ENCODE peak calls at places on chromosome 14, in six cellular contexts. One of them, this sample, is unnamed.

GRCh38 chr14:87630808-87631207 is 362.2 kb downstream of the GALC start:
- DNase-seq in K562: no peak
- DNase-seq in SK-N-SH: no peak
- DNase-seq in H1: no peak
- DNase-seq in HCT116: no peak
- DNase-seq in HepG2: no peak
- DNase-seq in this sample: no peak

GRCh38 chr14:37594238-37594915 is 672 bp downstream of the FOXA1 start:
- DNase-seq in K562: peak
- DNase-seq in SK-N-SH: peak
- DNase-seq in H1: peak
- DNase-seq in HCT116: peak
- DNase-seq in HepG2: peak
- DNase-seq in this sample: no peak

GRCh38 chr14:49982522-49982951 is 89.7 kb downstream of the ARF6 start:
- DNase-seq in K562: no peak
- DNase-seq in SK-N-SH: no peak
- DNase-seq in H1: no peak
- DNase-seq in HCT116: no peak
- DNase-seq in HepG2: no peak
- DNase-seq in this sample: no peak

GRCh38 chr14:75875958-75876357 is 105.8 kb downstream of the TGFB3 start:
- DNase-seq in K562: peak
- DNase-seq in SK-N-SH: no peak
- DNase-seq in H1: no peak
- DNase-seq in HCT116: no peak
- DNase-seq in HepG2: no peak
- DNase-seq in this sample: peak

GRCh38 chr14:71704210-71704609 is 228.0 kb upstream of the RGS6 start:
- DNase-seq in K562: no peak
- DNase-seq in SK-N-SH: no peak
- DNase-seq in H1: no peak
- DNase-seq in HCT116: no peak
- DNase-seq in HepG2: no peak
- DNase-seq in this sample: no peak

GRCh38 chr14:100712490-100712889 is 14.2 kb upstream of the DLK1 start:
- DNase-seq in K562: no peak
- DNase-seq in SK-N-SH: no peak
- DNase-seq in H1: no peak
- DNase-seq in HCT116: no peak
- DNase-seq in HepG2: no peak
- DNase-seq in this sample: no peak

GRCh38 chr14:55136868-55137785 is 8.1 kb downstream of the LGALS3 start:
- DNase-seq in K562: no peak
- DNase-seq in SK-N-SH: peak
- DNase-seq in H1: no peak
- DNase-seq in HCT116: no peak
- DNase-seq in HepG2: no peak
- DNase-seq in this sample: no peak

GRCh38 chr14:103384450-103385152 is 614 bp upstream of the MARK3 start:
- DNase-seq in K562: no peak
- DNase-seq in SK-N-SH: no peak
- DNase-seq in H1: no peak
- DNase-seq in HCT116: no peak
- DNase-seq in HepG2: no peak
- DNase-seq in this sample: no peak

GRCh38 chr14:39050389-39050788 is 52.6 kb downstream of the SEC23A start:
- DNase-seq in K562: no peak
- DNase-seq in SK-N-SH: no peak
- DNase-seq in H1: no peak
- DNase-seq in HCT116: no peak
- DNase-seq in HepG2: no peak
- DNase-seq in this sample: no peak

GRCh38 chr14:80426686-80427085 is 215.4 kb upstream of the DIO2 start:
- DNase-seq in K562: no peak
- DNase-seq in SK-N-SH: no peak
- DNase-seq in H1: no peak
- DNase-seq in HCT116: no peak
- DNase-seq in HepG2: no peak
- DNase-seq in this sample: no peak

GRCh38 chr14:67411820-67412421 is at the start of gene PLEK2:
- DNase-seq in K562: no peak
- DNase-seq in SK-N-SH: peak
- DNase-seq in H1: peak
- DNase-seq in HCT116: peak
- DNase-seq in HepG2: no peak
- DNase-seq in this sample: peak

GRCh38 chr14:52876311-52876710 is 74.5 kb downstream of the FERMT2 start:
- DNase-seq in K562: no peak
- DNase-seq in SK-N-SH: no peak
- DNase-seq in H1: no peak
- DNase-seq in HCT116: no peak
- DNase-seq in HepG2: no peak
- DNase-seq in this sample: no peak

DNA sequence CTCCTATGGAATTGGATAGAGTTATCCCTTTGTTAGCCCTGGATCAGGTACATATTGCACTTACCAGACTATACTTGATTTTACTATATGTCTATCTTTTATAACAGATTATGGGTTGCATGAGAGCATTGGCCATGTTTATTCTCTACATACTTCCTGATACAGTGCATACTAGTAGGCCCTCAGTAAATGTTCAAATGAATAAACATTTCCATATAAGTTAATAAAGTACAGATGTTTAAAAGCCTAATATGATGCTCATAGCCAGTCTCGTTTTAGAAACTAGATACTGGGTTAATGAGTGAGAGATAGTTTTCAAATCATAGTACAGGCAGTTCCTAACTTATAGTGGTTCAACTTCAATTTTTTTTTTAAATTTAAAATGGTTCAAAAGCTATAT is 39.5 kb upstream of the TOMM20L start:
- DNase-seq in K562: no peak
- DNase-seq in SK-N-SH: no peak
- DNase-seq in H1: no peak
- DNase-seq in HCT116: no peak
- DNase-seq in HepG2: no peak
- DNase-seq in this sample: no peak
- TF ChIP-seq JUND in K562: no peak
- TF ChIP-seq JUND in SK-N-SH: no peak
- TF ChIP-seq JUND in H1: no peak
- TF ChIP-seq JUND in HCT116: no peak
- TF ChIP-seq JUND in HepG2: no peak
- TF ChIP-seq JUND in this sample: no peak

GRCh38 chr14:105793836-105794235 is 267.5 kb downstream of the TMEM121 start:
- DNase-seq in K562: no peak
- DNase-seq in SK-N-SH: no peak
- DNase-seq in H1: no peak
- DNase-seq in HCT116: no peak
- DNase-seq in HepG2: no peak
- DNase-seq in this sample: no peak

DNA sequence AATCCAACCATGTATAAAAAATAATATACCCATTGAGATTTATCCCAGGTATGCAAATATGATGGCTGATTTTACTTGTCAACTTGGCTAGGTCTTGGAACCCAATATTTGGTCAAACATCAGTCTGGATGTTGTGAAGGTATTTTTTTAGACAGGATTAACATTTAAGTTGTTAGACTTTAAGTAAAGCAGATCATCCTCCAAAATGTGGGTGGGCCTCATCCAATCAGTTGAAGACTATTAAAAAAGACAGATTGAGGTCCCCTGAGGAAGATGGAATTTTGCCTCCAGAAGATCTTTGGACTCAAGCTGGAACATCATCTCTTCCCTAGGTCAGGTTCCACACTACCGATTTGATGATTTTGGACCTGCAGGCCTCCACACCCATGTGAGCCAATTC is 271.2 kb downstream of the TMEM121 start:
- DNase-seq in K562: no peak
- DNase-seq in SK-N-SH: no peak
- DNase-seq in H1: no peak
- DNase-seq in HCT116: no peak
- DNase-seq in HepG2: no peak
- DNase-seq in this sample: no peak
- TF ChIP-seq JUND in K562: no peak
- TF ChIP-seq JUND in SK-N-SH: no peak
- TF ChIP-seq JUND in H1: no peak
- TF ChIP-seq JUND in HCT116: no peak
- TF ChIP-seq JUND in HepG2: no peak
- TF ChIP-seq JUND in this sample: no peak

GRCh38 chr14:77004711-77005460 is 23.6 kb downstream of the IRF2BPL start:
- DNase-seq in K562: no peak
- DNase-seq in SK-N-SH: no peak
- DNase-seq in H1: no peak
- DNase-seq in HCT116: no peak
- DNase-seq in HepG2: no peak
- DNase-seq in this sample: no peak

GRCh38 chr14:77005559-77005958 is 22.9 kb downstream of the IRF2BPL start:
- DNase-seq in K562: no peak
- DNase-seq in SK-N-SH: no peak
- DNase-seq in H1: no peak
- DNase-seq in HCT116: no peak
- DNase-seq in HepG2: no peak
- DNase-seq in this sample: no peak

GRCh38 chr14:77002889-77003288 is 25.6 kb downstream of the IRF2BPL start:
- DNase-seq in K562: no peak
- DNase-seq in SK-N-SH: no peak
- DNase-seq in H1: no peak
- DNase-seq in HCT116: no peak
- DNase-seq in HepG2: no peak
- DNase-seq in this sample: no peak

GRCh38 chr14:77002335-77002734 is 26.2 kb downstream of the IRF2BPL start:
- DNase-seq in K562: no peak
- DNase-seq in SK-N-SH: no peak
- DNase-seq in H1: no peak
- DNase-seq in HCT116: no peak
- DNase-seq in HepG2: no peak
- DNase-seq in this sample: no peak

GRCh38 chr14:77003960-77004710 is 24.4 kb downstream of the IRF2BPL start:
- DNase-seq in K562: no peak
- DNase-seq in SK-N-SH: no peak
- DNase-seq in H1: peak
- DNase-seq in HCT116: no peak
- DNase-seq in HepG2: no peak
- DNase-seq in this sample: peak
- TF ChIP-seq JUND in K562: peak
- TF ChIP-seq JUND in SK-N-SH: no peak
- TF ChIP-seq JUND in H1: no peak
- TF ChIP-seq JUND in HCT116: no peak
- TF ChIP-seq JUND in HepG2: no peak
- TF ChIP-seq JUND in this sample: no peak

GRCh38 chr14:95511687-95512086 is 4.8 kb downstream of the SYNE3 start:
- DNase-seq in K562: no peak
- DNase-seq in SK-N-SH: no peak
- DNase-seq in H1: no peak
- DNase-seq in HCT116: no peak
- DNase-seq in HepG2: no peak
- DNase-seq in this sample: no peak
- TF ChIP-seq JUND in K562: no peak
- TF ChIP-seq JUND in SK-N-SH: no peak
- TF ChIP-seq JUND in H1: no peak
- TF ChIP-seq JUND in HCT116: no peak
- TF ChIP-seq JUND in HepG2: no peak
- TF ChIP-seq JUND in this sample: no peak

GRCh38 chr14:69876848-69877306 is 2.3 kb upstream of the SMOC1 start:
- DNase-seq in K562: no peak
- DNase-seq in SK-N-SH: no peak
- DNase-seq in H1: no peak
- DNase-seq in HCT116: no peak
- DNase-seq in HepG2: peak
- DNase-seq in this sample: peak
- TF ChIP-seq JUND in K562: no peak
- TF ChIP-seq JUND in SK-N-SH: no peak
- TF ChIP-seq JUND in H1: no peak
- TF ChIP-seq JUND in HCT116: no peak
- TF ChIP-seq JUND in HepG2: no peak
- TF ChIP-seq JUND in this sample: no peak

This sample was measured in T47D.